ENCODE peak calls at places on chromosomes 16 and 17, in nine cellular contexts. One of them, this sample, is unnamed.

GRCh38 chr16:1655909-1656807 is 21.9 kb upstream of the JPT2 start:
- DNase-seq in astrocyte of the spinal cord: no peak
- DNase-seq in GM03348: no peak
- DNase-seq in AG09309: no peak
- DNase-seq in upper lobe of left lung: no peak
- DNase-seq in stimulated activated CD8-positive, alpha-beta memory T cell treated with anti-CD3 and anti-CD28 coated beads, Interleukin-4, amount 100 ng/mL, for 1 hour: no peak
- DNase-seq in HS-27A: no peak
- DNase-seq in LoVo: no peak
- DNase-seq in fibroblast of mammary gland: no peak
- DNase-seq in this sample: no peak

GRCh38 chr16:14502932-14503741 is 126.9 kb downstream of the PARN start:
- DNase-seq in stimulated activated CD8-positive, alpha-beta memory T cell treated with anti-CD3 and anti-CD28 coated beads, Interleukin-4, amount 100 ng/mL, for 1 hour: no peak
- DNase-seq in GM03348: no peak
- DNase-seq in HS-27A: no peak
- DNase-seq in astrocyte of the spinal cord: peak; percentile 78
- DNase-seq in LoVo: no peak
- DNase-seq in upper lobe of left lung: no peak
- DNase-seq in AG09309: no peak
- DNase-seq in fibroblast of mammary gland: peak; percentile 81
- DNase-seq in this sample: no peak

GRCh38 chr16:67268136-67268579 is 11.2 kb upstream of the PLEKHG4 start:
- DNase-seq in LoVo: peak; percentile 45
- DNase-seq in HS-27A: peak; percentile 94
- DNase-seq in fibroblast of mammary gland: peak; percentile 96
- DNase-seq in astrocyte of the spinal cord: peak; percentile 90
- DNase-seq in AG09309: no peak
- DNase-seq in stimulated activated CD8-positive, alpha-beta memory T cell treated with anti-CD3 and anti-CD28 coated beads, Interleukin-4, amount 100 ng/mL, for 1 hour: no peak
- DNase-seq in GM03348: peak; percentile 70
- DNase-seq in upper lobe of left lung: peak; percentile 89
- DNase-seq in this sample: peak; percentile 88

GRCh38 chr16:11151156-11151904 is 104.7 kb downstream of the SOCS1 start:
- DNase-seq in AG09309: no peak
- DNase-seq in upper lobe of left lung: no peak
- DNase-seq in fibroblast of mammary gland: no peak
- DNase-seq in astrocyte of the spinal cord: no peak
- DNase-seq in stimulated activated CD8-positive, alpha-beta memory T cell treated with anti-CD3 and anti-CD28 coated beads, Interleukin-4, amount 100 ng/mL, for 1 hour: no peak
- DNase-seq in HS-27A: no peak
- DNase-seq in LoVo: no peak
- DNase-seq in GM03348: no peak
- DNase-seq in this sample: no peak

GRCh38 chr17:73288534-73289302 is 23.1 kb downstream of the CDC42EP4 start:
- DNase-seq in upper lobe of left lung: peak; percentile 82
- DNase-seq in LoVo: peak; percentile 72
- DNase-seq in AG09309: no peak
- DNase-seq in fibroblast of mammary gland: peak; percentile 52
- DNase-seq in HS-27A: no peak
- DNase-seq in astrocyte of the spinal cord: peak; percentile 12
- DNase-seq in GM03348: no peak
- DNase-seq in stimulated activated CD8-positive, alpha-beta memory T cell treated with anti-CD3 and anti-CD28 coated beads, Interleukin-4, amount 100 ng/mL, for 1 hour: no peak
- DNase-seq in this sample: no peak

GRCh38 chr17:19284005-19284959 is 47.1 kb downstream of the EPN2 start:
- DNase-seq in upper lobe of left lung: no peak
- DNase-seq in HS-27A: no peak
- DNase-seq in stimulated activated CD8-positive, alpha-beta memory T cell treated with anti-CD3 and anti-CD28 coated beads, Interleukin-4, amount 100 ng/mL, for 1 hour: no peak
- DNase-seq in LoVo: no peak
- DNase-seq in AG09309: no peak
- DNase-seq in GM03348: no peak
- DNase-seq in fibroblast of mammary gland: no peak
- DNase-seq in astrocyte of the spinal cord: no peak
- DNase-seq in this sample: no peak

GRCh38 chr17:4201231-4201630 is 58.2 kb downstream of the CYB5D2 start:
- DNase-seq in LoVo: no peak
- DNase-seq in HS-27A: no peak
- DNase-seq in astrocyte of the spinal cord: no peak
- DNase-seq in fibroblast of mammary gland: peak; percentile 55
- DNase-seq in upper lobe of left lung: no peak
- DNase-seq in GM03348: peak; percentile 37
- DNase-seq in AG09309: no peak
- DNase-seq in stimulated activated CD8-positive, alpha-beta memory T cell treated with anti-CD3 and anti-CD28 coated beads, Interleukin-4, amount 100 ng/mL, for 1 hour: no peak
- DNase-seq in this sample: peak; percentile 34

GRCh38 chr16:67537270-67537635 is 8.6 kb downstream of the RIPOR1 start:
- DNase-seq in fibroblast of mammary gland: peak; percentile 30
- DNase-seq in astrocyte of the spinal cord: no peak
- DNase-seq in AG09309: no peak
- DNase-seq in upper lobe of left lung: peak; percentile 76
- DNase-seq in LoVo: no peak
- DNase-seq in GM03348: peak; percentile 91
- DNase-seq in stimulated activated CD8-positive, alpha-beta memory T cell treated with anti-CD3 and anti-CD28 coated beads, Interleukin-4, amount 100 ng/mL, for 1 hour: no peak
- DNase-seq in HS-27A: no peak
- DNase-seq in this sample: peak; percentile 84

GRCh38 chr16:86814256-86814655 is 235.9 kb downstream of the FOXL1 start:
- DNase-seq in fibroblast of mammary gland: no peak
- DNase-seq in astrocyte of the spinal cord: no peak
- DNase-seq in LoVo: no peak
- DNase-seq in upper lobe of left lung: no peak
- DNase-seq in HS-27A: no peak
- DNase-seq in stimulated activated CD8-positive, alpha-beta memory T cell treated with anti-CD3 and anti-CD28 coated beads, Interleukin-4, amount 100 ng/mL, for 1 hour: no peak
- DNase-seq in GM03348: no peak
- DNase-seq in AG09309: no peak
- DNase-seq in this sample: no peak